ENCODE peak calls at places on chromosomes 1 and 21, in four cellular contexts. T is right lobe of liver, M is adrenal gland, H is lower leg skin. U is an unnamed sample.

GRCh38 chr1:116546354-116546977 is 24.4 kb downstream of the CD58 start:
- DNase-seq in T (no peak), M (no peak), H (no peak), U (no peak)

GRCh38 chr1:6191968-6192367 is 7.4 kb downstream of the RPL22 start:
- DNase-seq in T (no peak), M (no peak), H (no peak), U (no peak)

GRCh38 chr1:23521588-23521987 is 9.4 kb downstream of the E2F2 start:
- DNase-seq in T (no peak), M (no peak), H (no peak), U (no peak)

GRCh38 chr21:38712076-38712475 is 93.7 kb upstream of the ETS2 start:
- DNase-seq in T (no peak), M (peak), H (no peak), U (peak)

GRCh38 chr1:43978551-43979260 is at the start of gene B4GALT2:
- DNase-seq in T (peak), M (no peak), H (no peak), U (no peak)

GRCh38 chr1:69702085-69702484 is 134.4 kb downstream of the LRRC7 start:
- DNase-seq in T (no peak), M (no peak), H (no peak), U (no peak)

GRCh38 chr21:29260461-29260860 is 38.3 kb upstream of the BACH1 start:
- DNase-seq in T (no peak), M (no peak), H (no peak), U (no peak)

GRCh38 chr1:243801378-243801777 is 48.7 kb downstream of the AKT3 start:
- DNase-seq in T (no peak), M (no peak), H (no peak), U (no peak)

GRCh38 chr1:227915564-227916553 is 31.9 kb downstream of the WNT9A start:
- DNase-seq in T (no peak), M (no peak), H (no peak), U (no peak)

GRCh38 chr1:64038965-64039926 is 164.2 kb upstream of the UBE2U start:
- DNase-seq in T (no peak), M (peak), H (peak), U (peak)

GRCh38 chr1:150555971-150556865 is 7.0 kb downstream of the ADAMTSL4 start:
- DNase-seq in T (no peak), M (no peak), H (no peak), U (no peak)

GRCh38 chr1:38941093-38941492 is 537 bp downstream of the RHBDL2 start:
- DNase-seq in T (no peak), M (no peak), H (no peak), U (no peak)

GRCh38 chr1:43298055-43298454 is 2.7 kb upstream of the TIE1 start:
- DNase-seq in T (no peak), M (no peak), H (no peak), U (no peak)

GRCh38 chr1:216175714-216176113 is 247.5 kb downstream of the USH2A start:
- DNase-seq in T (no peak), M (no peak), H (no peak), U (no peak)

GRCh38 chr1:151655362-151655761 is 43.5 kb downstream of the SNX27 start:
- DNase-seq in T (no peak), M (no peak), H (no peak), U (no peak)

GRCh38 chr1:23216771-23217420 is 406 bp downstream of the HTR1D start:
- DNase-seq in T (no peak), M (no peak), H (no peak), U (no peak)

GRCh38 chr1:157269656-157270375 is 131.6 kb upstream of the ETV3 start:
- DNase-seq in T (peak), M (no peak), H (no peak), U (no peak)

GRCh38 chr21:44907966-44908364 is 12.7 kb downstream of the ITGB2 start:
- DNase-seq in T (no peak), M (peak), H (no peak), U (no peak)

GRCh38 chr1:224769987-224770693 is 154.0 kb downstream of the CNIH3 start:
- DNase-seq in T (no peak), M (no peak), H (no peak), U (no peak)

GRCh38 chr1:206070627-206071304 is 17.8 kb downstream of the RHEX start:
- DNase-seq in T (no peak), M (no peak), H (no peak), U (no peak)

GRCh38 chr1:112618114-112618720 is 724 bp downstream of the ST7L start:
- DNase-seq in T (no peak), M (no peak), H (no peak), U (no peak)

GRCh38 chr1:58390051-58390450 is 156.5 kb downstream of the OMA1 start:
- DNase-seq in T (no peak), M (no peak), H (no peak), U (no peak)

GRCh38 chr1:198201956-198202784 is 45.4 kb downstream of the NEK7 start:
- DNase-seq in T (no peak), M (no peak), H (no peak), U (no peak)

GRCh38 chr1:153550827-153551512 is 1.9 kb upstream of the S100A3 start:
- DNase-seq in T (no peak), M (no peak), H (no peak), U (no peak)

GRCh38 chr1:245969274-245969673 is 537.8 kb downstream of the SMYD3 start:
- DNase-seq in T (no peak), M (no peak), H (no peak), U (no peak)

GRCh38 chr1:239909894-239910293 is 181.8 kb upstream of the FMN2 start:
- DNase-seq in T (peak), M (no peak), H (peak), U (no peak)

GRCh38 chr21:14591882-14592281 is 45.8 kb upstream of the SAMSN1 start:
- DNase-seq in T (peak), M (peak), H (peak), U (no peak)

GRCh38 chr1:53330819-53331218 is 2.9 kb upstream of the LRP8 start:
- DNase-seq in T (peak), M (no peak), H (no peak), U (no peak)

GRCh38 chr1:204746838-204747442 is 61.4 kb upstream of the LRRN2 start:
- DNase-seq in T (no peak), M (peak), H (peak), U (peak)

GRCh38 chr1:7646981-7647901 is 123.9 kb upstream of the VAMP3 start:
- DNase-seq in T (peak), M (peak), H (peak), U (peak)

GRCh38 chr1:110005971-110006370 is 21.4 kb downstream of the AHCYL1 start:
- DNase-seq in T (no peak), M (no peak), H (no peak), U (no peak)
- TF ChIP-seq POLR2A in T (no peak), M (no peak), H (no peak), U (no peak)

GRCh38 chr1:166470057-166470456 is 303.3 kb upstream of the FAM78B start:
- DNase-seq in T (no peak), M (no peak), H (no peak), U (no peak)

GRCh38 chr1:166471359-166471758 is 304.6 kb upstream of the FAM78B start:
- DNase-seq in T (no peak), M (no peak), H (no peak), U (no peak)

GRCh38 chr1:166470465-166470864 is 303.7 kb upstream of the FAM78B start:
- DNase-seq in T (no peak), M (no peak), H (no peak), U (no peak)
- TF ChIP-seq POLR2A in T (no peak), M (no peak), H (no peak), U (no peak)

DNA sequence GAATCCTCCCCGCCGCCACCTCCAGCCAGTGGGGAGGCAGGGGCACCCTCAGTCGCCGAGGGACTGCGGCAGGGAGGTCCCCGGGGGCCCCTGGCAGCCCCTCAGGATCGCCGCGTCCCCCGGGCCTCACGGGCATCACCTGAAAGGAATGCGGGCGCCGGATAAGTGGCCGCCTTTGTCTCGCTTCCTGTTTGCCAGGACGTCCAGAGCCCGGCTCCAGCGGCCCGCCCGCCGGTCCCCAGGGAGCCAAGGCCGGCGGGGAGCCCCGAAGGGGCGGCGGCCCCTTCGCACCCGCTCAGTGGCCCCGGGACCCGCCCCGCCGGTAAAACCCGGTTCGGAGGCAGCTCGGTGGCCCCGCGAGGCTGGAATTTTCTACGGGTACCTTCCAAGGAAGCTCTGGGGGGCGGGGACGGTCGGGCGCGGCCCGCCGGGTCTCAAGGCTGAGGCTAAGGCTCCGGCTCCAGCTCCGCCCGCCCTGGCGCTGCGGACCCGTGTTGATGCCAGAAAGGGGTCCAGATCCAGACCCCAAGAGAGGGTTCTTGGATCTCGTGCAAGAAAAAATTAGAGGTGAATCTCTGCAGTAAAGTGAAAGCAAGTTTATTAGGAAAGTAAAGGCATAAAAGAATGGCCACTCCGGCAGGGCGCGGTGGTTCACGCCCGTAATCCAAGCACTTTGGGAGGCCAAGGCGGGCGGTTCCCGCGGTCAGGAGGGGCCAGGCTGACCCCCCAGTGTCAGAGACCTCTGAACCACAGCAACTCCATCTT is 12.6 kb downstream of the TINAGL1 start:
- DNase-seq in T (peak), M (no peak), H (no peak), U (no peak)
- TF ChIP-seq POLR2A in T (no peak), M (no peak), H (no peak), U (no peak)

DNA sequence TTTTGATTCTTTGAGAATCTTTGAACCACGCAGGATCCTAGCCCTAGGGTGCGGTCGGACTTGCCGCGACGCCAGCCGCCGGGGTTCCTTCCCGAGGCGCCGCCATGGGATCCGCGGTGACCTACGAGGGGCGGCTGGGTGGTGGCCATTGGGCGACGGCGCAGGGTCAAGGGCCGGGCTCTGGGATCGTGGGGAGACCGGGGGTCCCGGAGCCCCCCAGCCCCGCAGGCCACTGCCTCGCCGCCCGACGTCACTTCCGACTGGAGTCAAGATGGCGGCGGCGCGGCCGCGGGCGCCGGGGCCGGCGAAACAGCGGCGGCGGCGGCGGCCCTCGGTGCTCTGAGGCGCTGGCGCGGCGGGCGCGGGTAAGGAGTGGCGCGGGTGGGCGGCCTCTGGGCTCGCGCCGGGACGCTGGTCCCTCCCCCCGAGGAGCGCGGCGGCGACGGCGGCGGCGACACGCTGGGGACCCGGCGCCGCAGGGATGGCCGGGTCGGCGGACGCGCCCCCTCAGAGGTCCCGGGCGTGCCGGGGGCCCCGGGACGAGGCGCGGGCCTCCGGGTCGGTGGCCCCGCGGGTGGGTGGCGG is at the start of gene PRDM2:
- DNase-seq in T (peak), M (peak), H (no peak), U (no peak)
- TF ChIP-seq POLR2A in T (no peak), M (peak), H (no peak), U (peak)

GRCh38 chr1:18008116-18008515 is 99.5 kb upstream of the IGSF21 start:
- DNase-seq in T (no peak), M (no peak), H (no peak), U (no peak)
- TF ChIP-seq POLR2A in T (no peak), M (no peak), H (no peak), U (no peak)

GRCh38 chr1:107454786-107455185 is 313.9 kb downstream of the NTNG1 start:
- DNase-seq in T (no peak), M (no peak), H (no peak), U (no peak)

GRCh38 chr1:107451735-107452134 is 310.9 kb downstream of the NTNG1 start:
- DNase-seq in T (no peak), M (no peak), H (no peak), U (no peak)

GRCh38 chr1:107449326-107449725 is 308.5 kb downstream of the NTNG1 start:
- DNase-seq in T (no peak), M (no peak), H (no peak), U (no peak)

DNA sequence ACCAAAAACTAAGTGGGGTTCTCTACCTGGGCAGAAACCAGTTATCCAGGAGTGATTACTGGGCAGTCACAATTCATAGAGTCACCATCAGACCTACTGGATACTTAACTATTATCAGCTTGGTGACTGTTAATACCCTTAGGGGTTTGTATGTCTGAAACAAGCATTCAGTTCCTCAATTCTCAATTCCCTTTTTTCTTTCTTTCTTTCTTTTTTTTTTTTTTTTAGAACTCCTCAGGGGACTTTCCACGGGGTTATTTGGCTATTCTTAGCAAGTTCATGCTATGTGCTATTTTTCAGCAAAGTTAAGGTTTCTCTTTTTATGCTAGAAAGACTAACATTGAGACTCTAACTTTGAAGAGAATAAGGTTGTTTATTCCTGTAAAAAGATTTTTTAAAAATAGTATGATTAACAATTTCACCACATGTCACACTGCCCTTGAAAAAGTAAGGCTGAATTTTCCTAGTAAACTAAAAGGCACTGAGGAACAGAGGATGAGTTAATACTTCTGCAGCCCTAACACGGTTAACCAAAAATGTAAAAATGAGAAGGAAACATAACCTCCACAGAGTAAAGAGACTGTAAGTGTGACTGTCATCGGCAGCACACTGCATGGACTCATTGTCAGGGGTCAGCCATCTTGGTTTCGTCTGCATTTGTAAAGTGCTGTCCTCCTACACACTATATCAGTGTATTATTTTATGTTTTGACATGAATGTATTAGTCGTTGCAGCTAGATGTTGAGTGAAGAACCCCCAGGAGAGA is 310.2 kb downstream of the NTNG1 start:
- DNase-seq in T (no peak), M (no peak), H (no peak), U (no peak)
- TF ChIP-seq POLR2A in T (no peak), M (no peak), H (no peak), U (no peak)

GRCh38 chr1:156054500-156055342 is at the start of gene LAMTOR2:
- DNase-seq in T (peak), M (peak), H (peak), U (peak)
- TF ChIP-seq POLR2A in T (peak), M (peak), H (no peak), U (peak)

GRCh38 chr21:33588485-33589335 is at the start of gene DONSON:
- DNase-seq in T (peak), M (peak), H (peak), U (peak)
- TF ChIP-seq POLR2A in T (peak), M (peak), H (no peak), U (peak)